ENCODE peak calls at places on chromosomes 16 and 17, in ten cellular contexts. G, R, P, U, W, X, T, B, F and D are unnamed samples.

GRCh38 chr17:75457047-75457654 is 716 bp downstream of the TMEM94 start:
- DNase-seq in U (no peak), B (peak), W (peak), F (no peak), G (no peak), T (no peak), R (no peak), P (no peak), X (peak), D (no peak)

GRCh38 chr16:49959552-49960277 is 65.3 kb upstream of the CNEP1R1 start:
- DNase-seq in F (no peak), X (no peak), R (no peak), B (no peak), P (no peak), U (no peak), G (no peak), W (no peak), T (no peak), D (peak)

GRCh38 chr17:18990331-18990730 is 14.2 kb downstream of the FAM83G start:
- DNase-seq in G (no peak), B (no peak), P (no peak), T (no peak), X (no peak), R (no peak), U (no peak), F (no peak), W (no peak), D (no peak)

GRCh38 chr17:79223953-79224352 is 149.3 kb downstream of the ENGASE start:
- DNase-seq in U (no peak), F (no peak), B (no peak), G (no peak), W (no peak), X (no peak), R (no peak), T (no peak), P (no peak), D (no peak)

GRCh38 chr16:82105107-82105506 is 64.9 kb downstream of the MPHOSPH6 start:
- DNase-seq in P (no peak), F (no peak), G (no peak), B (no peak), U (no peak), X (no peak), W (no peak), R (no peak), T (no peak), D (no peak)

GRCh38 chr17:8740486-8740885 is 4.2 kb downstream of the CCDC42 start:
- DNase-seq in U (no peak), X (no peak), P (no peak), T (no peak), B (no peak), F (no peak), W (peak), R (peak), G (no peak), D (no peak)

GRCh38 chr16:47037396-47037745 is 63.9 kb upstream of the DNAJA2 start:
- DNase-seq in F (no peak), U (no peak), P (peak), R (peak), T (no peak), W (peak), X (peak), G (no peak), B (no peak), D (no peak)

GRCh38 chr16:59859606-59860402 is 1125.7 kb upstream of the GOT2 start:
- DNase-seq in R (no peak), G (no peak), U (no peak), B (no peak), F (peak), P (no peak), W (no peak), T (no peak), X (no peak), D (peak)

GRCh38 chr16:76201385-76201784 is 75.8 kb upstream of the CNTNAP4 start:
- DNase-seq in P (no peak), W (no peak), U (no peak), R (no peak), B (no peak), F (no peak), X (no peak), T (no peak), G (no peak), D (peak)

GRCh38 chr16:54285414-54286066 is 1.0 kb downstream of the IRX3 start:
- DNase-seq in W (peak), X (no peak), P (no peak), T (no peak), R (no peak), U (no peak), B (no peak), G (peak), F (no peak), D (peak)

GRCh38 chr16:57761301-57761700 is 25.7 kb downstream of the KATNB1 start:
- DNase-seq in T (no peak), B (no peak), F (no peak), P (no peak), X (no peak), G (no peak), W (peak), R (no peak), U (no peak), D (no peak)

GRCh38 chr17:68383443-68384321 is 73.6 kb downstream of the WIPI1 start:
- DNase-seq in G (no peak), T (no peak), X (peak), P (peak), W (no peak), F (peak), U (no peak), R (no peak), B (no peak), D (peak)

GRCh38 chr17:32928527-32929287 is 754 bp downstream of the TMEM98 start:
- DNase-seq in W (no peak), B (no peak), T (no peak), G (no peak), X (no peak), F (no peak), R (no peak), U (no peak), P (no peak), D (no peak)